ENCODE peak calls at places on chromosome 12, in eight cellular contexts. L is astrocyte of the spinal cord, U is fibroblast of the aortic adventitia, Y is bronchial epithelial cell, Q is fibroblast of pulmonary artery, C is lower leg skin, N is breast epithelium, W is body of pancreas. P is an unnamed sample.

GRCh38 chr12:11719678-11720099 is 70.2 kb downstream of the ETV6 start:
- DNase-seq in L (peak), U (peak), Y (peak), Q (peak), C (peak), N (peak), W (peak), P (peak)

GRCh38 chr12:105945935-105946334 is 192.8 kb downstream of the NUAK1 start:
- DNase-seq in L (peak), U (peak), Y (no peak), Q (no peak), C (no peak), N (no peak), W (no peak), P (no peak)

GRCh38 chr12:2582631-2583616 is 211.8 kb upstream of the FKBP4 start:
- DNase-seq in L (peak), U (peak), Y (no peak), Q (peak), C (no peak), N (no peak), W (peak), P (no peak)

GRCh38 chr12:99618657-99619056 is 28.9 kb upstream of the GARIN6 start:
- DNase-seq in L (peak), U (no peak), Y (no peak), Q (no peak), C (no peak), N (no peak), W (no peak), P (no peak)

GRCh38 chr12:108338915-108339657 is at the start of gene CMKLR1:
- DNase-seq in L (no peak), U (no peak), Y (no peak), Q (no peak), C (peak), N (peak), W (peak), P (no peak)

GRCh38 chr12:106224392-106224706 is 23.5 kb downstream of the CKAP4 start:
- DNase-seq in L (no peak), U (no peak), Y (no peak), Q (no peak), C (no peak), N (no peak), W (no peak), P (no peak)

GRCh38 chr12:109701064-109701463 is 12.6 kb upstream of the FAM222A start:
- DNase-seq in L (no peak), U (no peak), Y (no peak), Q (no peak), C (no peak), N (no peak), W (no peak), P (no peak)

GRCh38 chr12:11941601-11942360 is 129.0 kb upstream of the BCL2L14 start:
- DNase-seq in L (peak), U (peak), Y (peak), Q (peak), C (no peak), N (no peak), W (no peak), P (no peak)

DNA sequence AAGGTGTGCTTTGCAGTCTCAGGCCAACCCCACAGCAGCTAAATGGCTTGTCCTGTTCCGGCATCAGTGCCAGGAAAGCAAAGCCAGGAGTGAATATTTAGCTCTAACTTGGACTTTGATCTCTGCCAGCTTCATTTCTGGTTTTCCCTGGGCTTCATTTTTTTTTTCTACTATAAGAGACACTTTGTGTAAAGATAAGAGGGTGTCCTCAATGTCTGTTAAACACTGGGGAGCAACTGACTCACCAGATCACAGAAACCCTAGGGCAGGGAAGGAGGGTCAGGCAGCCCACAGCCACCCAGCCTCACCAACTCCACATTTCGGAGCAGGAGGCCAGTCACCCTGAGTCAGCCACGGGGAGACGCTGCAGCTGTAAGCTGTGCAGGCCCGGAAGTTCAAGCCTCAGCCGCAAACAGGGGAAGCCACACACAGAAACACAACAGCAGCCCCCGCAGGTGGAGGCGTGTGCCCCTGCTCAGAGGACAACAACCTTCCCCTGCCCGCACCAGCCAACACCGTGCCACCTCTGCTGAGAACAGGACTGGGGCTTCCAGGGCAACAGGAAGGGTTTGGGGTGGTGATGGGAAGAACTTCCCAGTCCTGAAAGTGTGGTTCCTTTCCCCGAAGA is 6.3 kb downstream of the TNFRSF1A start:
- DNase-seq in L (peak), U (peak), Y (peak), Q (peak), C (peak), N (peak), W (peak), P (peak)
- H3K4me3 ChIP-seq in L (peak), U (peak), Y (peak), Q (peak), C (no peak), N (peak), W (no peak), P (peak)

DNA sequence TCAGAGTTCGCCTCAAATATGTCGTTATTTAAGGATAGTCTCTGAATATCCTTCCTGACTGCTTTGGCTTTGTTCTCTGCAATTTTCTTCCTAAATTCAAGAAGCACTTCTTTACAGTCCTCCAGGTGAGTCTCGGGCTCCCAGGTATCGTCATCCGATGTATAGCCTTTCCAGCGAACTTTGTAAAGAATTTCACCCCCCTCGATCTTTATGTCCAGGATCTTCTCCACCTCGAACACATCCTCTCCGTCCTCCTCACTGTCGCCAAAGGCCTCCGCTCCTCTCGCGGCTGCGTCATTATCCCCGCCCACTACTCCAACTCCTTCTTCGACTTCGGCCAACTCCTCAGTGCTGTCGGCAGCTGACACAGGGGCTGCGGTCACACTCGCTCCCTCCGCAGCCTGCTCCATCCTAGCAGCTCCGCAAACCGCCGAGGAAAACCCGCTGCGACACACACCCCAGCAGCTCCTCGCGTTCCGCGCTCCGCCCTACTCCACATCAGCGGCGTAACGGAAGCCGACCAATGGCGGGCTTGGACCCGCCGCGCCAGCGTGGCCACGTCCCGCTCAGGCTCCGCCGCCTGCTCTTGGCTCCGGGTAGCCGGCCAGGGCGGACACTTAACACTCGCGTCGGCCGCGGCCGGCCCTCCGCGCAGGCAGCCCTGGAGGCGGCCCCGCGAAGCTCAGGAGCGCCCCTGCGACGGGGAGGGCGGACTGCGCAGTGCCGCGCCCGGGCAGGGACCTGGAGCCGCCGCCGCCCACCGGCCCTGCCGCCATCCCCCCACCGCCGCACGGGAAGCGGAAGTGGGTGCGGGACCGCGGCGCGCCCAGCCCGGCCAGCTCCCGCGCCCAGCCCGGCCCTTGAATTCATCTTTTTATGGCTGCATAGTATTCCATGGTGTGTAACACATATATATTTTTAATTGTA is 4.1 kb downstream of the CD163L1 start:
- DNase-seq in L (peak), U (peak), Y (peak), Q (peak), C (no peak), N (no peak), W (peak), P (no peak)
- H3K4me3 ChIP-seq in L (peak), U (peak), Y (peak), Q (peak), C (no peak), N (peak), W (no peak), P (peak)

GRCh38 chr12:24697295-24697694 is 251.6 kb downstream of the BCAT1 start:
- DNase-seq in L (no peak), U (no peak), Y (peak), Q (no peak), C (no peak), N (no peak), W (no peak), P (no peak)

GRCh38 chr12:24696800-24697199 is 252.1 kb downstream of the BCAT1 start:
- DNase-seq in L (no peak), U (no peak), Y (no peak), Q (no peak), C (no peak), N (no peak), W (no peak), P (no peak)

GRCh38 chr12:24695657-24696329 is 253.1 kb downstream of the BCAT1 start:
- DNase-seq in L (no peak), U (peak), Y (no peak), Q (no peak), C (no peak), N (no peak), W (no peak), P (no peak)

GRCh38 chr12:24697769-24698168 is 251.1 kb downstream of the BCAT1 start:
- DNase-seq in L (peak), U (no peak), Y (no peak), Q (no peak), C (no peak), N (no peak), W (no peak), P (no peak)

DNA sequence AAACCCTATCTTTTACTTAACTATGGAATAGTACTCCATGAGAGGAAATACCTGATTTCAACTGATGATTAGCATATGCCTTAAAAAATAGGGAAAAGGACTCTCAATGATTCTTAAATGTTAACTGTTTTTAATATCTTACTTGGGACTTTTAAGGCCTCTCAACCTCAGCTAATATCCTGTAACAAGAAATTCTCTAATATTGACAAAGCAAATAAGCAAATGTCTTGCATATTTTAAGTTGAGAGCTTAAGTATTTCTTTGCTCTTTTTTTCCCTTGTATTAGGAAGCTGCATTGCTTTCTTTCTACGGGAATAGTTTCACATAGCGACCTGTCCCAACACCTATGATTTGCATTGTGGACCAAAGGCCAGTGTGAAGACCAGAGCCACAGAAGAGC is 249.9 kb downstream of the BCAT1 start:
- DNase-seq in L (no peak), U (no peak), Y (no peak), Q (no peak), C (no peak), N (no peak), W (no peak), P (no peak)
- H3K4me3 ChIP-seq in L (no peak), U (no peak), Y (no peak), Q (no peak), C (no peak), N (no peak), W (no peak), P (no peak)

GRCh38 chr12:40063424-40063823 is 42.5 kb downstream of the SLC2A13 start:
- DNase-seq in L (peak), U (peak), Y (no peak), Q (peak), C (no peak), N (no peak), W (peak), P (no peak)
- H3K4me3 ChIP-seq in L (no peak), U (no peak), Y (no peak), Q (no peak), C (no peak), N (no peak), W (no peak), P (no peak)

GRCh38 chr12:20434993-20435392 is 66.7 kb downstream of the PDE3A start:
- DNase-seq in L (peak), U (peak), Y (no peak), Q (peak), C (no peak), N (no peak), W (no peak), P (no peak)

GRCh38 chr12:20440408-20440807 is 72.1 kb downstream of the PDE3A start:
- DNase-seq in L (no peak), U (no peak), Y (no peak), Q (peak), C (no peak), N (no peak), W (no peak), P (no peak)

GRCh38 chr12:20439634-20440033 is 71.3 kb downstream of the PDE3A start:
- DNase-seq in L (no peak), U (no peak), Y (no peak), Q (peak), C (no peak), N (no peak), W (no peak), P (no peak)

GRCh38 chr12:20436367-20436766 is 68.0 kb downstream of the PDE3A start:
- DNase-seq in L (no peak), U (peak), Y (no peak), Q (peak), C (no peak), N (no peak), W (no peak), P (no peak)

GRCh38 chr12:20438307-20438779 is 70.0 kb downstream of the PDE3A start:
- DNase-seq in L (peak), U (peak), Y (no peak), Q (peak), C (no peak), N (no peak), W (no peak), P (no peak)
- H3K4me3 ChIP-seq in L (no peak), U (no peak), Y (no peak), Q (no peak), C (no peak), N (no peak), W (no peak), P (no peak)

P was measured in thoracic aorta.